ENCODE peak calls at places on chromosomes 1 and 21, in nine cellular contexts. E is H9, N is A549, K is WTC11, Y is NCI-H1105 treated with DMSO at 0.1 percent for 48 hours, H is bronchial epithelial cell, J is NCI-H2171 treated with DMSO at 0.1 percent for 48 hours, P is HEK293T, R is thyroid gland. V is an unnamed sample.

GRCh38 chr1:212514056-212514614 is 81.4 kb downstream of the NENF start:
- DNase-seq in P (no peak), N (peak; percentile 59), H (peak; percentile 65), E (peak; percentile 52), J (peak; percentile 32), K (peak; percentile 33), R (peak; percentile 79), Y (no peak), V (peak; percentile 57)

GRCh38 chr1:151908228-151908691 is 1.1 kb downstream of the THEM4 start:
- DNase-seq in H (no peak), J (no peak), E (peak; percentile 68), Y (no peak), K (peak; percentile 21), N (no peak), R (no peak), P (no peak), V (no peak)

GRCh38 chr1:34929497-34929852 is at the start of gene DLGAP3:
- DNase-seq in H (no peak), P (peak; percentile 55), R (no peak), E (no peak), Y (peak; percentile 58), N (no peak), K (peak; percentile 44), J (peak; percentile 40), V (no peak)

GRCh38 chr1:229325873-229326502 is 16.9 kb downstream of the CCSAP start:
- DNase-seq in P (no peak), J (no peak), N (no peak), K (no peak), Y (no peak), R (no peak), E (no peak), H (no peak), V (no peak)

GRCh38 chr1:63635681-63636080 is 42.5 kb downstream of the PGM1 start:
- DNase-seq in R (no peak), P (no peak), H (no peak), Y (no peak), N (no peak), J (no peak), E (no peak), K (no peak), V (no peak)

GRCh38 chr1:60765204-60765603 is 317.2 kb upstream of the NFIA start:
- DNase-seq in H (peak; percentile 62), Y (peak; percentile 68), J (no peak), E (peak; percentile 45), R (peak; percentile 17), K (peak; percentile 32), P (peak; percentile 65), N (no peak), V (no peak)

GRCh38 chr1:229046251-229046853 is 224.6 kb upstream of the RAB4A start:
- DNase-seq in P (no peak), K (no peak), J (no peak), R (no peak), Y (no peak), N (no peak), H (no peak), E (no peak), V (no peak)

GRCh38 chr1:176149939-176150807 is 56.9 kb downstream of the COP1 start:
- DNase-seq in J (no peak), Y (no peak), H (no peak), K (no peak), E (no peak), R (no peak), N (peak; percentile 12), P (no peak), V (no peak)

GRCh38 chr1:224922404-224923164 is 6.9 kb upstream of the DNAH14 start:
- DNase-seq in J (peak; percentile 74), Y (peak; percentile 73), H (peak; percentile 48), E (peak; percentile 61), R (no peak), P (peak; percentile 80), K (no peak), N (peak; percentile 57), V (no peak)

GRCh38 chr1:216500273-216500967 is 77.2 kb upstream of the USH2A start:
- DNase-seq in E (no peak), R (no peak), P (no peak), Y (no peak), K (no peak), J (no peak), H (no peak), N (no peak), V (no peak)

GRCh38 chr1:27646676-27647075 is 11.7 kb upstream of the FGR start:
- DNase-seq in N (no peak), R (no peak), K (no peak), Y (no peak), E (no peak), J (peak; percentile 54), P (no peak), H (no peak), V (no peak)

GRCh38 chr1:227785812-227786608 is 29.5 kb upstream of the PRSS38 start:
- DNase-seq in K (no peak), H (no peak), R (no peak), E (no peak), N (no peak), J (no peak), Y (no peak), P (no peak), V (no peak)

GRCh38 chr21:33421713-33422393 is 18.6 kb downstream of the IFNGR2 start:
- DNase-seq in N (no peak), P (no peak), K (no peak), Y (no peak), E (no peak), J (no peak), H (no peak), R (no peak), V (no peak)

GRCh38 chr1:160711528-160712311 is at the start of gene CD48:
- DNase-seq in Y (no peak), P (no peak), E (no peak), K (no peak), J (no peak), N (no peak), R (no peak), H (no peak), V (no peak)

GRCh38 chr21:42056996-42057689 is 14.0 kb upstream of the UMODL1 start:
- DNase-seq in H (peak; percentile 83), Y (peak; percentile 93), P (no peak), K (no peak), J (no peak), E (no peak), R (peak; percentile 49), N (no peak), V (peak; percentile 67)

GRCh38 chr1:19222979-19223824 is 13.1 kb upstream of the UBR4 start:
- DNase-seq in K (no peak), E (no peak), Y (no peak), R (no peak), N (no peak), J (no peak), H (peak; percentile 38), P (no peak), V (no peak)

GRCh38 chr1:39116868-39117728 is 87.4 kb upstream of the MACF1 start:
- DNase-seq in K (no peak), J (no peak), E (no peak), H (peak; percentile 85), N (no peak), R (no peak), P (no peak), Y (peak; percentile 8), V (no peak)

GRCh38 chr1:200780545-200781444 is 42.1 kb downstream of the CAMSAP2 start:
- DNase-seq in P (no peak), J (no peak), E (no peak), K (no peak), H (peak; percentile 18), Y (peak; percentile 40), N (no peak), R (peak; percentile 12), V (no peak)

GRCh38 chr1:70836456-70836855 is 211.2 kb downstream of the PTGER3 start:
- DNase-seq in E (no peak), K (no peak), Y (peak; percentile 26), P (no peak), N (no peak), R (no peak), H (no peak), J (no peak), V (no peak)

GRCh38 chr1:38455829-38456563 is 403.6 kb downstream of the RRAGC start:
- DNase-seq in E (no peak), H (no peak), K (no peak), N (no peak), R (no peak), Y (no peak), J (no peak), P (no peak), V (no peak)

GRCh38 chr1:39936724-39937491 is 18.0 kb upstream of the MFSD2A start:
- DNase-seq in Y (no peak), E (no peak), J (no peak), H (no peak), P (no peak), N (no peak), K (no peak), R (no peak), V (no peak)

GRCh38 chr1:51433972-51434510 is 85.0 kb downstream of the EPS15 start:
- DNase-seq in P (no peak), K (no peak), Y (no peak), N (no peak), E (no peak), H (peak; percentile 3), J (no peak), R (no peak), V (no peak)

GRCh38 chr1:17842686-17843085 is 87.6 kb downstream of the ACTL8 start:
- DNase-seq in E (no peak), Y (no peak), N (no peak), P (no peak), K (no peak), R (no peak), J (no peak), H (no peak), V (no peak)

GRCh38 chr1:7049913-7050625 is 264.8 kb downstream of the CAMTA1 start:
- DNase-seq in R (no peak), P (no peak), J (no peak), K (no peak), H (no peak), E (no peak), N (no peak), Y (no peak), V (no peak)

GRCh38 chr1:100430368-100430767 is 78.1 kb downstream of the CDC14A start:
- DNase-seq in Y (peak; percentile 91), P (no peak), K (no peak), E (no peak), R (no peak), H (peak; percentile 48), N (no peak), J (no peak), V (no peak)

GRCh38 chr1:241722984-241723383 is 70.9 kb downstream of the WDR64 start:
- DNase-seq in K (no peak), E (no peak), Y (no peak), R (no peak), J (no peak), P (no peak), N (no peak), H (no peak), V (no peak)

GRCh38 chr1:243748706-243749283 is 101.2 kb downstream of the AKT3 start:
- DNase-seq in K (no peak), J (peak; percentile 92), E (no peak), H (peak; percentile 77), P (peak; percentile 74), R (no peak), N (peak; percentile 72), Y (peak; percentile 74), V (no peak)

GRCh38 chr1:204940591-204940990 is 69.9 kb downstream of the NFASC start:
- DNase-seq in H (peak; percentile 92), E (no peak), P (no peak), Y (no peak), J (no peak), N (no peak), K (no peak), R (no peak), V (no peak)

GRCh38 chr1:47435506-47436303 is 2.1 kb upstream of the FOXD2 start:
- DNase-seq in Y (no peak), K (no peak), E (no peak), P (no peak), R (no peak), N (no peak), J (no peak), H (no peak), V (no peak)

GRCh38 chr1:7278045-7278444 is 492.8 kb downstream of the CAMTA1 start:
- DNase-seq in Y (no peak), K (no peak), P (no peak), R (no peak), H (peak; percentile 62), J (peak; percentile 79), E (no peak), N (no peak), V (no peak)

GRCh38 chr1:160309183-160309535 is 24.2 kb upstream of the PEX19 start:
- DNase-seq in K (no peak), H (peak; percentile 10), J (no peak), N (no peak), R (no peak), P (no peak), E (no peak), Y (no peak), V (no peak)

V was measured in left cardiac atrium.